ENCODE peak calls at places on chromosomes 4 and X, in eight cellular contexts. E is heart right ventricle; F is heart left ventricle; Q is right lobe of liver; O is suprapubic skin; V is kidney; W is CD8-positive, alpha-beta T cell; X is tibial artery. Y is an unnamed sample. For H3K4me1, the result is how much of the 10 kb centered on the place peaks cover.

GRCh38 chrX:44400588-44400987 is 57.1 kb upstream of the EFHC2 start:
- DNase-seq in Q (no peak), W (no peak), E (no peak), O (no peak), V (no peak), X (no peak), F (no peak), Y (peak)

GRCh38 chr4:150579591-150580234 is 2.2 kb upstream of the MAB21L2 start:
- DNase-seq in O (no peak), F (peak), X (no peak), V (peak), W (no peak), Q (peak), E (no peak), Y (no peak)

GRCh38 chr4:37976991-37977470 is 16.8 kb downstream of the PTTG2 start:
- DNase-seq in O (peak), X (peak), E (peak), V (peak), F (peak), Q (peak), W (peak), Y (peak)

GRCh38 chr4:98148856-98149255 is 5.6 kb upstream of the STPG2 start:
- DNase-seq in W (no peak), V (no peak), O (no peak), F (no peak), X (no peak), Q (no peak), E (no peak), Y (no peak)

GRCh38 chr4:175147233-175147632 is 229.1 kb downstream of the ADAM29 start:
- DNase-seq in V (no peak), E (no peak), Q (no peak), O (no peak), X (no peak), F (no peak), W (no peak), Y (no peak)

GRCh38 chr4:54677416-54677815 is 19.7 kb downstream of the KIT start:
- DNase-seq in E (no peak), Q (no peak), F (no peak), O (no peak), X (no peak), V (no peak), W (no peak), Y (no peak)

GRCh38 chr4:184096561-184097239 is 121.0 kb downstream of the ENPP6 start:
- DNase-seq in V (no peak), E (no peak), O (no peak), Q (no peak), F (no peak), W (no peak), X (no peak), Y (no peak)

GRCh38 chr4:2256156-2256731 is 5.7 kb downstream of the MXD4 start:
- DNase-seq in F (peak), Q (peak), V (peak), O (peak), E (peak), X (peak), W (peak), Y (no peak)

GRCh38 chr4:186606593-186606992 is 51.2 kb upstream of the MTNR1A start:
- DNase-seq in X (no peak), V (no peak), E (no peak), F (no peak), O (no peak), Q (no peak), W (no peak), Y (no peak)

GRCh38 chr4:9781343-9782135 is at the start of gene DRD5:
- DNase-seq in X (no peak), Q (no peak), O (no peak), E (no peak), W (no peak), V (no peak), F (no peak), Y (no peak)

GRCh38 chr4:180335571-180335970 is 1907.6 kb upstream of the TENM3 start:
- DNase-seq in X (no peak), F (no peak), W (no peak), V (no peak), E (no peak), Q (no peak), O (no peak), Y (no peak)

GRCh38 chrX:38452603-38453002 is 100.2 kb downstream of the OTC start:
- DNase-seq in W (no peak), F (no peak), O (no peak), E (no peak), Q (no peak), X (no peak), V (no peak), Y (no peak)

GRCh38 chr4:185682236-185682635 is 129.8 kb downstream of the SORBS2 start:
- DNase-seq in X (no peak), F (no peak), E (no peak), O (no peak), Q (no peak), V (no peak), W (no peak), Y (no peak)

DNA sequence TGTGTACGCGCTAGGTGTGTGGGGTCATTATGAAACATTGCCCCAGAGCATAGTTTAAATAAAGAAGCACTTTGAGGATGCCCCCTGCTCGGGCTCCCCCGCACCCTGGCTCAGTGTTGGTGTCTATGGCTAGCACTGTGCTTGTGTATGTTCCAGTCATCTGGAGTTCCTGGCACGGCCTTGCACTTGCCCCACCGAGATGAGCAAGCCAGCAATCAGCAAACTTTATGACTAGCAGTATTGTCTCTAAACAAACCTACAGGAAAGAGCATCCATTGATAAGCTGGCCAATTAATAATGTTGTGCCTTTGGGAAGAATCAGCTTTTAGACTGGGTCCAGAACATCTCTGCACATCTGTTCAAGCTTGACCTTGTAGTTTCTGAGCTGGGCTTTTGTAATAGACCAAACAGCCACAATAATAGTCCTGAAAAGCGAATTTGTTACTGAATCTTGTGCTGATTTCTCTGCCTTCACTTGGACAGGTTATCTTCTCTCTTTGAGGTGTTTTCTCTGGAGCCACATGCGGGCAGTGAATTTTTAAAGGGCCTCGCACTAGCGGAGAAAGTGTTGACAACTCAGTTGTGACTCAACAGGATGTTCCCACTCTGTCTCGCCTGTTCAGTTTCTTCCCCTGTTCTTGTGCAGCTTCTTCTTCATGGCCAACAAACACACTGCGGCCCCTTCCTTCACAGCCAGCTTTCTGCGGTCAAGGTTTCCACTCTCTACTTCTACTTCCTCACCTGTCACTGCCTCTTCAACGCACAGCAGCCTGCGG is 895 bp upstream of the SHROOM4 start:
- DNase-seq in Q (no peak), V (no peak), E (no peak), X (peak), F (peak), W (no peak), O (no peak), Y (no peak)
- H3K4me3 ChIP-seq in Q (no peak), V (peak), E (peak), X (peak), F (no peak), W (no peak), O (peak), Y (no peak)

DNA sequence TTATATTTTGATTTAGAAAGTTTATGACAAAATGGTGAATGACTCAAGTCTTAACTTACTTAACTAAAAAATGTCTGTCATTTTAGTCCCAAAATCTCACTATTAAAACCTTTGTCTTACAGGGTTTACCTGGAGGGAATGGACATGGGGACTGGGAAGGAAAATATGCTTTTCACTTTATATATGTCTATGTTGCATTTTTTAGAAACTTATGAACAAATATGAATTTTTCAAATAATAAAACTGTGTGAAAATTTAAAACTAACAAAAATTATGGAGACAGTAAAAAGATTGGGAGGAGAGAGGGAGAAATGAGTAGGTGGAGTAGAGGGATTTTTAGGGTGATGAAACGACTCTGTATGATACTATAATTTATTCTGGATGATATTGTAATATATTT is 6.2 kb downstream of the MGARP start:
- DNase-seq in Q (no peak), O (no peak), W (no peak), V (no peak), E (no peak), F (no peak), X (no peak), Y (no peak)
- TF ChIP-seq CTCF in Q (no peak), O (no peak), W (no peak), V (no peak), E (no peak), F (no peak), X (no peak), Y (no peak)

DNA sequence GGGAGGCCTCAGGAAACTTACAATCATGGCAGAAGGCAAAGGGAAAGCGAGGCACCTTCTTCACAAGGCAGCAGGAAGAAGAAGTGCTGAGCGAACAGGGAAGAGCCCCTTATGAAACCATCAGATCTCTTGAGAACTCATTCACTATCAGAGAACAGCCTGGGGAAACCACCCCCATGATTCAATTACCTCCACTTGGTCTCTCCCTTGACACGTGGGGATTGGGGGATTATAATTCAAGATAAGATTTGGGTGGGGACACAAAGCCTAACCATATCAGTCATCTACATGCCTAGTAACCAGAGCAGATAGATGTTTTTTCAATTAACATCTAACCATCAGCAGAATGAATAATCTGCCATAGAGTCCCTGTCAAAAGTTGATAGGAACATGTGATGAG is 30.4 kb downstream of the FAM13A start:
- DNase-seq in O (no peak), X (no peak), F (no peak), W (no peak), V (no peak), Q (no peak), E (no peak), Y (no peak)
- H3K4me1 ChIP-seq in O (under half), X (under half), F (under half), W (under half), V (under half), Q (under half), E (under half), Y (under half)

GRCh38 chr4:5039800-5040199 is 11.5 kb upstream of the STK32B start:
- DNase-seq in W (no peak), X (no peak), V (no peak), O (no peak), Q (no peak), F (no peak), E (no peak), Y (no peak)
- H3K4me3 ChIP-seq in W (no peak), X (no peak), V (no peak), O (no peak), Q (no peak), F (no peak), E (no peak), Y (no peak)

GRCh38 chrX:25191403-25191802 is 175.6 kb upstream of the ARX start:
- DNase-seq in E (no peak), F (no peak), O (no peak), W (no peak), X (no peak), V (no peak), Q (no peak), Y (no peak)
- TF ChIP-seq CTCF in E (no peak), F (no peak), O (no peak), W (no peak), X (no peak), V (no peak), Q (no peak), Y (no peak)

Y was measured in left lung.